ENCODE peak calls at places on chromosomes 13 and 19, in six cellular contexts. R is astrocyte of the spinal cord, O is GM10248, X is A673, T is breast epithelium, E is iPS DF 6.9. K is an unnamed sample.

GRCh38 chr19:55542292-55542855 is 3.0 kb downstream of the SBK3 start:
- DNase-seq in O (no peak), R (no peak), X (no peak), T (no peak), E (no peak), K (no peak)

GRCh38 chr13:47904239-47904638 is 96.8 kb downstream of the SUCLA2 start:
- DNase-seq in T (no peak), E (no peak), X (no peak), O (no peak), R (no peak), K (no peak)

GRCh38 chr19:41407271-41407670 is 9.7 kb downstream of the BCKDHA start:
- DNase-seq in O (no peak), E (peak; percentile 25), T (no peak), R (no peak), X (no peak), K (peak; percentile 64)

GRCh38 chr13:109509154-109509905 is 277.1 kb downstream of the IRS2 start:
- DNase-seq in R (peak; percentile 77), T (no peak), X (no peak), E (no peak), O (no peak), K (no peak)

GRCh38 chr13:73268306-73268705 is 209.5 kb downstream of the KLF5 start:
- DNase-seq in T (no peak), O (no peak), R (peak; percentile 30), E (no peak), X (peak; percentile 63), K (no peak)

GRCh38 chr19:6664916-6665315 is 5.0 kb downstream of the TNFSF14 start:
- DNase-seq in O (no peak), E (no peak), X (no peak), T (no peak), R (no peak), K (no peak)

GRCh38 chr13:74825170-74825948 is 656.6 kb downstream of the TBC1D4 start:
- DNase-seq in O (no peak), T (no peak), R (peak; percentile 64), X (peak; percentile 74), E (no peak), K (no peak)

GRCh38 chr13:94210826-94211225 is 268.7 kb downstream of the DCT start:
- DNase-seq in T (no peak), X (peak; percentile 48), R (no peak), E (no peak), O (no peak), K (no peak)

GRCh38 chr19:19021115-19021514 is 12.2 kb downstream of the SUGP2 start:
- DNase-seq in E (no peak), T (no peak), O (no peak), R (peak; percentile 46), X (no peak), K (no peak)